ENCODE peak calls at places on chromosomes 7 and 10, in six cellular contexts. Q is brain microvascular endothelial cell, H is suprapubic skin, I is transverse colon, M is fibroblast of mammary gland, G is cardiac muscle cell. X is an unnamed sample.

GRCh38 chr10:4770766-4771553 is 55.0 kb upstream of the AKR1E2 start:
- DNase-seq in M (peak), G (peak), Q (peak), I (no peak), H (no peak), X (no peak)

GRCh38 chr10:129417882-129418281 is 49.2 kb upstream of the MGMT start:
- DNase-seq in I (no peak), H (no peak), Q (no peak), G (peak), M (peak), X (no peak)

GRCh38 chr10:127449491-127449890 is 99.6 kb upstream of the NPS start:
- DNase-seq in I (no peak), G (no peak), M (no peak), Q (no peak), H (no peak), X (no peak)

GRCh38 chr7:102202556-102202955 is 84.1 kb upstream of the SH2B2 start:
- DNase-seq in M (no peak), H (no peak), G (no peak), Q (no peak), I (no peak), X (no peak)

GRCh38 chr7:45000096-45001032 is at the start of gene CCM2:
- DNase-seq in I (peak), G (peak), Q (no peak), H (no peak), M (peak), X (peak)

GRCh38 chr10:13716161-13717071 is 129.7 kb downstream of the PRPF18 start:
- DNase-seq in M (peak), G (peak), H (no peak), I (no peak), Q (peak), X (no peak)

GRCh38 chr7:108565987-108566386 is 3.5 kb downstream of the THAP5 start:
- DNase-seq in G (no peak), M (no peak), I (no peak), H (no peak), Q (no peak), X (no peak)

GRCh38 chr10:8044908-8045727 is 9.4 kb upstream of the GATA3 start:
- DNase-seq in I (no peak), G (no peak), M (no peak), H (no peak), Q (no peak), X (no peak)

GRCh38 chr7:10908600-10908999 is 65.1 kb upstream of the PHF14 start:
- DNase-seq in H (no peak), Q (no peak), M (no peak), G (no peak), I (no peak), X (no peak)

GRCh38 chr10:31143331-31143935 is 111.8 kb upstream of the ZNF438 start:
- DNase-seq in M (no peak), H (no peak), G (no peak), I (no peak), Q (no peak), X (no peak)

GRCh38 chr7:115332691-115333090 is 410.8 kb downstream of the MDFIC start:
- DNase-seq in H (no peak), Q (no peak), G (no peak), I (no peak), M (peak), X (no peak)

GRCh38 chr7:234712-235553 is 42.6 kb downstream of the FAM20C start:
- DNase-seq in H (no peak), G (no peak), I (peak), M (no peak), Q (no peak), X (no peak)

GRCh38 chr7:80960228-80960627 is 41.4 kb upstream of the SEMA3C start:
- DNase-seq in H (no peak), M (peak), Q (no peak), G (no peak), I (no peak), X (no peak)

GRCh38 chr7:50610521-50611277 is 45.5 kb upstream of the DDC start:
- DNase-seq in M (peak), Q (peak), I (no peak), G (peak), H (no peak), X (no peak)

GRCh38 chr10:52570490-52570889 is 202.1 kb downstream of the MBL2 start:
- DNase-seq in Q (no peak), M (no peak), G (no peak), H (no peak), I (no peak), X (no peak)

GRCh38 chr7:116500071-116500853 is 724 bp downstream of the CAV2 start:
- DNase-seq in G (peak), I (peak), M (peak), Q (no peak), H (peak), X (no peak)

GRCh38 chr7:47502240-47502877 is 79.6 kb downstream of the TNS3 start:
- DNase-seq in I (peak), H (no peak), G (no peak), Q (no peak), M (no peak), X (no peak)

GRCh38 chr10:111739160-111739712 is 444.3 kb downstream of the GPAM start:
- DNase-seq in Q (no peak), G (no peak), H (no peak), I (no peak), M (no peak), X (no peak)

GRCh38 chr10:33132626-33133025 is 174.6 kb upstream of the ITGB1 start:
- DNase-seq in H (no peak), I (no peak), G (no peak), Q (no peak), M (no peak), X (no peak)

GRCh38 chr7:121521681-121522405 is 125.7 kb upstream of the FAM3C start:
- DNase-seq in Q (no peak), I (no peak), H (no peak), G (no peak), M (no peak), X (no peak)

GRCh38 chr7:45874408-45875131 is 1.7 kb upstream of the CCDC201 start:
- DNase-seq in I (no peak), H (no peak), Q (peak), M (peak), G (peak), X (no peak)

GRCh38 chr7:92925876-92926696 is 89.7 kb upstream of the CDK6 start:
- DNase-seq in I (no peak), H (no peak), G (peak), M (no peak), Q (peak), X (peak)

GRCh38 chr7:139738101-139738489 is 39.7 kb downstream of the HIPK2 start:
- DNase-seq in M (no peak), G (peak), Q (peak), H (no peak), I (no peak), X (no peak)

GRCh38 chr10:129658673-129659072 is 191.6 kb downstream of the MGMT start:
- DNase-seq in I (no peak), M (no peak), Q (no peak), H (no peak), G (peak), X (no peak)

GRCh38 chr7:142445019-142445686 is 187.3 kb upstream of the PRSS58 start:
- DNase-seq in G (no peak), H (no peak), M (no peak), I (no peak), Q (no peak), X (no peak)

GRCh38 chr10:91598211-91598981 is 34.5 kb downstream of the PPP1R3C start:
- DNase-seq in H (no peak), M (peak), Q (peak), G (peak), I (no peak), X (no peak)

GRCh38 chr7:149869867-149870266 is 3.9 kb upstream of the ATP6V0E2 start:
- DNase-seq in I (no peak), G (no peak), H (no peak), M (no peak), Q (no peak), X (no peak)

GRCh38 chr10:22712959-22713852 is 1.2 kb downstream of the PIP4K2A start:
- DNase-seq in G (peak), I (peak), M (peak), H (no peak), Q (no peak), X (peak)

GRCh38 chr10:90871279-90871760 is 454 bp upstream of the RPP30 start:
- DNase-seq in H (no peak), I (peak), Q (peak), G (peak), M (peak), X (peak)

GRCh38 chr7:94335586-94335985 is 59.1 kb upstream of the COL1A2 start:
- DNase-seq in Q (no peak), H (no peak), I (no peak), M (no peak), G (no peak), X (no peak)

GRCh38 chr7:47763063-47763974 is 181.4 kb upstream of the TNS3 start:
- DNase-seq in G (peak), H (no peak), M (peak), Q (peak), I (peak), X (peak)

GRCh38 chr10:70234668-70235447 is 1.6 kb upstream of the PPA1 start:
- DNase-seq in Q (peak), H (no peak), I (no peak), G (peak), M (peak), X (no peak)

GRCh38 chr10:1127629-1128028 is 71.4 kb downstream of the WDR37 start:
- DNase-seq in H (no peak), M (no peak), I (no peak), Q (no peak), G (no peak), X (no peak)

GRCh38 chr7:75776295-75776971 is 4.4 kb upstream of the CCL26 start:
- DNase-seq in M (peak), H (no peak), G (peak), Q (peak), I (no peak), X (no peak)

GRCh38 chr7:120951826-120952225 is 1.2 kb downstream of the ING3 start:
- DNase-seq in I (no peak), H (no peak), Q (no peak), G (no peak), M (no peak), X (no peak)

GRCh38 chr7:107035446-107035845 is 9.1 kb upstream of the PRKAR2B start:
- DNase-seq in Q (peak), G (peak), M (peak), H (no peak), I (no peak), X (no peak)

GRCh38 chr10:46558411-46559185 is 2.1 kb upstream of the GPRIN2 start:
- DNase-seq in M (no peak), H (peak), I (peak), Q (no peak), G (no peak), X (peak)

DNA sequence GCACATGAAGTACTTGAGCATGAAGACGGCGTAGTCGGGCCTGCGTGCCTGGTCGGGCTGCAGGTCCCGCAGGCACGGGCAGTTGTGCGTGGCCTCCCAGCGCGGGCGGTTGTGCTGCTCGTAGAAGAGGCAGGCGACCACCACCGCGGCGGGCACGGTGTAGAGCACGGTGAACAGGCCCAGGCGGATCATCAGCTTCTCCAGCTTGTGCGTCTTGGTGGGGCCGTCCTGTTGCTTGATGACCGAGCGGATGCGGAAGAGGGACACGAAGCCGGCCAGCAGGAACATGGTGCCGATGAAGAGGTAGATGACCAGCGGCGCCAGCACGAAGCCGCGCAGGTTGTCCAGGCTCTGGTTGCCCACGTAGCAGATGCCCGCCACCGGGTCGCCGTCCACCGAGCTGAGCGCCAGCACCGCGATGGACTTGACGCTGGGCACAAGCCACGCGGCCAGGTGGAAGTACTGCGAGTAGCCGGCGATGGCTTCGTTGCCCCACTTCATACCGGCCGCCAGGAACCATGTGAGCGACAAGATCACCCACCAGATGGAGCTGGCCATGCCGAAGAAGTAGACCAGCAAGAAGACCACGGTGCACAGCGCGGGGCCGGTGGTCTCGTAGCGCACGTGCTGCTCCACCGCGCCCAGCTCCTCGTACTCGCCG is 2.3 kb downstream of the FZD8 start:
- DNase-seq in I (peak), M (peak), H (no peak), Q (peak), G (peak), X (peak)
- TF ChIP-seq CTCF in I (no peak), M (peak), H (no peak), Q (peak), G (no peak), X (peak)

GRCh38 chr10:11148638-11149037 is 131.0 kb downstream of the CELF2 start:
- DNase-seq in Q (no peak), H (no peak), I (no peak), M (no peak), G (no peak), X (no peak)

GRCh38 chr10:11148131-11148530 is 130.5 kb downstream of the CELF2 start:
- DNase-seq in M (no peak), G (no peak), Q (no peak), I (no peak), H (no peak), X (no peak)

GRCh38 chr10:11146402-11147171 is 128.9 kb downstream of the CELF2 start:
- DNase-seq in G (peak), H (no peak), Q (peak), M (peak), I (no peak), X (no peak)

GRCh38 chr10:11149499-11149898 is 131.8 kb downstream of the CELF2 start:
- DNase-seq in I (no peak), Q (no peak), G (no peak), M (no peak), H (no peak), X (no peak)

DNA sequence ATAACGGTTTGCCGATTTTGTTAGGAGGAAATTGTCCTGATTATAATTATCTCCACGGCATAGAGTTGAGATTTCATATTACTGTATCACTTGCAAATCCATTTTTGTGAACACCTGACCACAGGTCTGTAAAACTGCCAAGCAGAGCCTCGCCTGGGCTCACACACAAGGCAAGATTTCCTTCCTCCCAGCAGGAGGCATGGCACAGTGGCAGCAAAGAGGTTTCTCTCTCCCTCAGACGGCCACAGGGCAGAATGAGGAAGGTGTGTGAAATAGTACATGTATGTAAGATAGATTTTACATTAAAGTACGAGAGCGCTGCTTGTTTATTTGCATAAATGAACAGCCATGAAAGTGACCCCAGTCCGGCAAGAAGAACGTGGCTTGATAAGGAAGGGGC is 130.1 kb downstream of the CELF2 start:
- DNase-seq in M (no peak), I (no peak), H (no peak), G (no peak), Q (no peak), X (no peak)
- TF ChIP-seq CTCF in M (no peak), I (no peak), H (no peak), G (no peak), Q (no peak), X (no peak)

DNA sequence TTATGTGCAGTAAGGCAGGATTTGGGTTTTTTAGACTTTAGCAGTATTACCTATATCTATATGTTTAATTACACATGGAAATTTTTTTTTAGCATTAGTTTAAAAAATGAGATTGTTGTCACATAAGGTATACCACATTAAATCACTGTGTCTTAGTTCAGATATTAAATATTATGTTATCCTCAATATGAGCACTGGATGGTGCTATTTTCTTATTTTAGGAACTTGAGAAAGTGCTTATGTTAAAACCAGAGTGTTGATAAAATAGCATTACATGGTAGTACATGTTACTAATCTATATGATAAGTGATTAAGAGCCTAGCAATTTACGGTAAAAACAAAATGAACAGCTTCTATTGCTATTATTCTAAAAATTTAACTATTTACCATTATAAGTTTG is 28.8 kb downstream of the MIOS start:
- DNase-seq in Q (no peak), M (peak), G (peak), H (no peak), I (no peak), X (no peak)
- TF ChIP-seq CTCF in Q (no peak), M (no peak), G (peak), H (peak), I (peak), X (peak)

DNA sequence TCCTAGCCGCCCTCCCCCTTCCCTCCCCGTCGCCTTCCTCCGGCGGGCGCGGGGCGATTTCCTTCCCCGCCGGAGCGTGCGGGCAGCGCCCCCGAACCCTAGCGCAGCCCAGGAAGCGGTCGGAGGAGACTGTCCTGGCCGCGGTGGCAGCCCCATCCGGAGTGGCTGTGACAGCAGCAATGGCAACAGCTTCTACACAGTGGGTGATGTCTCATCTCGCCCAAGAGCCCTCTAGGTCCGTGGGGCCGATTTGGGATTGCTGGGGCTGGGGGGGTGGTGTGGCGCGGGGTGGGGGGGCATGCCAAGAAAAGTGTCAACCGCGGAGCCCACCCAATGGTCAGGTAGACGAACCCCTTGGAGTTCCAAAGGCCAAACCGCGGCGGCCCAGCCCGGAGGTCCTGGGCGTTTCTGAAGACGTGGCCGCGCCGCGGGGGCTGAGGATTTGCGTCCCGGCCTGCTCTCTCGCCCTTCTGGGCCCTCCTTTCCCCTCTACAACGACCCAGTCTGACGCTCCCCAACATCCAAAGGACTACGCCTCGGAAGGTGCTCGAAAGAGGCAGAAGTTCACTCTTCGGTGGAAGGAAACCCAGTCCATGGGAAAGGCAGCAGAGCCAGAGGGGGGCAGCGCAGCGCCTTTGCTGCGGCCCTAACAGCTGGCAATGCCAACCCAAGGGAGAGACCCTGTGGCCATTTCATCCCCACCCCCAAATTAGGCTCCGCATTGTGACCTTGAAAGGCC is 603 bp upstream of the TWIST1 start:
- DNase-seq in M (peak), Q (peak), I (no peak), G (peak), H (no peak), X (no peak)
- TF ChIP-seq CTCF in M (peak), Q (peak), I (no peak), G (peak), H (no peak), X (no peak)

GRCh38 chr10:122112625-122113160 is 123.7 kb downstream of the TACC2 start:
- DNase-seq in M (peak), G (peak), Q (peak), H (peak), I (peak), X (peak)
- TF ChIP-seq CTCF in M (peak), G (peak), Q (peak), H (peak), I (peak), X (no peak)

DNA sequence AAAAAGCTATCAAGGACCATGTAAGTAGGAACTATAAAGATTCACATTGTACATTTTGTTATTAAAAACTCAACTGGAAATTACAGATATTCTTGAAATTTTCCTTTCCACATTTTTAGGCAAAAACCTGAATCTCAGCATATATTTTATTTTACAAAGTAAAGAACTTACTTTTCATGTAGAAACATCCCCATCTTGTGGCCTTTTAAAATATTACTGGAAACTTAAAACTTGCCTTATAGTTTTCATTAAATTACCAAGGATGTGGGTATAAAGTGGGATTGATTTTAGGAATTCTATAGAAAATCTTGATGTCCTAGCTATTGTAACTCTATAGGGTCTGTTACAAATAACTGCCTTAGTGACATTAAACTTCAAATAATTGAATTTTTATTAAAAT is 10.6 kb downstream of the DBF4 start:
- DNase-seq in M (peak), I (no peak), H (no peak), G (peak), Q (no peak), X (no peak)
- TF ChIP-seq CTCF in M (peak), I (peak), H (peak), G (peak), Q (no peak), X (peak)

GRCh38 chr7:117688126-117688525 is 185.1 kb downstream of the CTTNBP2 start:
- DNase-seq in M (no peak), G (no peak), Q (no peak), I (no peak), H (no peak), X (no peak)
- TF ChIP-seq CTCF in M (no peak), G (no peak), Q (no peak), I (no peak), H (no peak), X (no peak)